ENCODE peak calls at places on chromosome 3, in seven cellular contexts. One of them, this sample, is unnamed.

GRCh38 chr3:99467420-99467819 is 171.0 kb upstream of the COL8A1 start:
- DNase-seq in HCT116: no peak
- DNase-seq in SK-N-SH: no peak
- DNase-seq in H1: no peak
- DNase-seq in K562: no peak
- DNase-seq in HepG2: no peak
- DNase-seq in GM12878: no peak
- DNase-seq in this sample: no peak

GRCh38 chr3:32551496-32551895 is 19.2 kb downstream of the DYNC1LI1 start:
- DNase-seq in HepG2: no peak
- DNase-seq in SK-N-SH: no peak
- DNase-seq in K562: no peak
- DNase-seq in GM12878: no peak
- DNase-seq in H1: no peak
- DNase-seq in HCT116: no peak
- DNase-seq in this sample: no peak

GRCh38 chr3:127688416-127689265 is 15.9 kb downstream of the ABTB1 start:
- DNase-seq in K562: no peak
- DNase-seq in HCT116: no peak
- DNase-seq in HepG2: no peak
- DNase-seq in SK-N-SH: no peak
- DNase-seq in H1: no peak
- DNase-seq in GM12878: no peak
- DNase-seq in this sample: no peak

GRCh38 chr3:139218046-139218445 is 125.8 kb upstream of the MRPS22 start:
- DNase-seq in HCT116: no peak
- DNase-seq in HepG2: no peak
- DNase-seq in SK-N-SH: no peak
- DNase-seq in GM12878: no peak
- DNase-seq in K562: no peak
- DNase-seq in H1: no peak
- DNase-seq in this sample: no peak

GRCh38 chr3:150170843-150171513 is 200.3 kb upstream of the PFN2 start:
- DNase-seq in HepG2: no peak
- DNase-seq in SK-N-SH: no peak
- DNase-seq in H1: no peak
- DNase-seq in HCT116: no peak
- DNase-seq in GM12878: no peak
- DNase-seq in K562: no peak
- DNase-seq in this sample: no peak

GRCh38 chr3:38992117-38992779 is 59.5 kb downstream of the SCN11A start:
- DNase-seq in GM12878: no peak
- DNase-seq in H1: no peak
- DNase-seq in K562: no peak
- DNase-seq in HepG2: no peak
- DNase-seq in HCT116: no peak
- DNase-seq in SK-N-SH: no peak
- DNase-seq in this sample: no peak

GRCh38 chr3:130073582-130073981 is 8.0 kb upstream of the ALG1L2 start:
- DNase-seq in H1: no peak
- DNase-seq in K562: no peak
- DNase-seq in HCT116: no peak
- DNase-seq in GM12878: no peak
- DNase-seq in HepG2: no peak
- DNase-seq in SK-N-SH: no peak
- DNase-seq in this sample: no peak

GRCh38 chr3:184377374-184377773 is 633 bp downstream of the THPO start:
- DNase-seq in HepG2: peak; percentile 23
- DNase-seq in HCT116: no peak
- DNase-seq in SK-N-SH: no peak
- DNase-seq in GM12878: no peak
- DNase-seq in K562: no peak
- DNase-seq in H1: no peak
- DNase-seq in this sample: no peak

GRCh38 chr3:188943591-188943990 is 228.2 kb upstream of the TPRG1 start:
- DNase-seq in H1: no peak
- DNase-seq in SK-N-SH: no peak
- DNase-seq in GM12878: no peak
- DNase-seq in HepG2: no peak
- DNase-seq in HCT116: no peak
- DNase-seq in K562: no peak
- DNase-seq in this sample: no peak

GRCh38 chr3:123636431-123636841 is 51.6 kb upstream of the HACD2 start:
- DNase-seq in SK-N-SH: no peak
- DNase-seq in GM12878: no peak
- DNase-seq in HCT116: no peak
- DNase-seq in H1: peak; percentile 38
- DNase-seq in K562: peak; percentile 82
- DNase-seq in HepG2: no peak
- DNase-seq in this sample: no peak

GRCh38 chr3:159884661-159885402 is 103.8 kb upstream of the IL12A start:
- DNase-seq in GM12878: no peak
- DNase-seq in HepG2: peak; percentile 9
- DNase-seq in SK-N-SH: peak; percentile 52
- DNase-seq in H1: no peak
- DNase-seq in HCT116: no peak
- DNase-seq in K562: peak; percentile 18
- DNase-seq in this sample: no peak
- TF ChIP-seq YY1 in GM12878: peak; percentile 31
- TF ChIP-seq YY1 in HepG2: no peak
- TF ChIP-seq YY1 in SK-N-SH: no peak
- TF ChIP-seq YY1 in H1: no peak
- TF ChIP-seq YY1 in HCT116: no peak
- TF ChIP-seq YY1 in K562: no peak
- TF ChIP-seq YY1 in this sample: no peak

DNA sequence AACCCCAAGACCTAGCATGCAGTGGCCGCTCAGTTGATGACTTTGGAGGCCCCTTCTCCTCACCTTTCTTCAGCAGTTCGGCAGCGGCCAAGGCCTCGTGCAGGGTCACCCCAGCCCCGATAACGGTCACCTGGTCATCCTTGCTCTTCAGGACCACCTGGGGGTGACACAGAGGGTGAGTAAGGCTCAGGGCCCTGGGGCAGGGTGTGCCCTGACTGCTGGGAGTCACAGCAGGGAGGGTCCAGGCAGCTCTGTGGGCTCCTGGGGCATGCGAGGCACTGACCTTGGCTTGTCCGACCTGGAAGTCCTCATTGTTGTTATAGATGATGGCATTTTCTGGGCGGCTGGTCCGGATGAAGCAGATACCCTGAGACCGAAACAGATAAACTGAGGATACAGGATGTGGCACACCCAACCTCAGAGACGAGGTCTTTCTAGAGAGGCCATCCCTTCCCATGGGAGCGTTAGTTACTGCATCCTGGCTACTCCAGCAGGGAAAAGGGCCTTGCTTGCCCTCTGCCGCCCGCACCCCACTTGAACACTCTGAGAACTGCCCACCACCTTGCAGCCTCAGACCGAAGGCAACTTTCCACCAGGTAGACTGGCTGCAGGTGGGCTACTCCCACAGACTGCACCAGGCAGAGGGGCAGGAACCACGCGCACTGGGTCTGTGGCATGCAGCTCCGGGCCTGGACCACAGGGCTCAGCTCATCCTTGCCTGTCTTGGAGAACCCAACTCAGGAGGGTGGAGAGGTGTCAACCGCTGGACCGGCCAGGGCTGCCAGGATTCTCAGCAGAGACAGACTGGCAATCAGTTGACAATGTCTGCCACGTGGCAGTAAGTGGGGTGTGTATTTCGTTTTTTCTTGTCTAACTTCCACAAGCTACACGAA is 27.6 kb downstream of the TKT start:
- DNase-seq in SK-N-SH: peak; percentile 8
- DNase-seq in GM12878: no peak
- DNase-seq in K562: no peak
- DNase-seq in HCT116: no peak
- DNase-seq in H1: no peak
- DNase-seq in HepG2: no peak
- DNase-seq in this sample: no peak
- TF ChIP-seq YY1 in SK-N-SH: no peak
- TF ChIP-seq YY1 in GM12878: no peak
- TF ChIP-seq YY1 in K562: no peak
- TF ChIP-seq YY1 in HCT116: no peak
- TF ChIP-seq YY1 in H1: no peak
- TF ChIP-seq YY1 in HepG2: no peak
- TF ChIP-seq YY1 in this sample: no peak

DNA sequence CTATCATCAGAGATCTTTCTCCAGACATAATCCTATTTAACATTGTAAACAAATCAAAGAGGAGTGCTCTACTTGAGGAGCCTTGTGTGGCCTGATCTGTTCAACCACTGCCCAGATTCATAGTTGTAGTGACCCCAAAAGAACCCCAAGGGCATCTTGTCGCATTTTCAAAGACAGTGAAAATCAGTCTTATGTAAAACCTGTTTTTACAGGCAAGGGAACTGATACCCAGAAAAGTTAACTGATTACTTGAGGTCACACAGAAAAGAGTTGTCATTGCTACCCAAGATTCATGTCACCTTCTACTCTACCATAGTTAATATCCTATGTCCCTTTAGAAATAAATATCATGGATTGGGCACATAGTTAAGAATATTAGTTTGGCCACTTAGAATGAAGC is 40.5 kb upstream of the ARPP21 start:
- DNase-seq in H1: no peak
- DNase-seq in HCT116: no peak
- DNase-seq in HepG2: no peak
- DNase-seq in K562: no peak
- DNase-seq in SK-N-SH: no peak
- DNase-seq in GM12878: no peak
- DNase-seq in this sample: no peak
- TF ChIP-seq YY1 in H1: no peak
- TF ChIP-seq YY1 in HCT116: no peak
- TF ChIP-seq YY1 in HepG2: no peak
- TF ChIP-seq YY1 in K562: no peak
- TF ChIP-seq YY1 in SK-N-SH: no peak
- TF ChIP-seq YY1 in GM12878: no peak
- TF ChIP-seq YY1 in this sample: no peak

GRCh38 chr3:143265501-143266070 is 146.0 kb downstream of the CHST2 start:
- DNase-seq in HepG2: no peak
- DNase-seq in K562: no peak
- DNase-seq in GM12878: no peak
- DNase-seq in HCT116: no peak
- DNase-seq in H1: no peak
- DNase-seq in SK-N-SH: no peak
- DNase-seq in this sample: no peak
- TF ChIP-seq YY1 in HepG2: no peak
- TF ChIP-seq YY1 in K562: no peak
- TF ChIP-seq YY1 in GM12878: no peak
- TF ChIP-seq YY1 in HCT116: no peak
- TF ChIP-seq YY1 in H1: no peak
- TF ChIP-seq YY1 in SK-N-SH: no peak
- TF ChIP-seq YY1 in this sample: no peak

This sample was measured in NT2/D1.